ENCODE peak calls at places on chromosomes 3 and 15, in nine cellular contexts. One of them, this sample, is unnamed.
A peak's percentile ranks its signal among the peaks of the same experiment; 100 is the strongest.

GRCh38 chr15:101689901-101690300 is 34.4 kb downstream of the TARS3 start:
- DNase-seq in HCT116: no peak
- DNase-seq in ovary: no peak
- DNase-seq in spleen: no peak
- DNase-seq in erythroblast: no peak
- DNase-seq in HepG2: no peak
- DNase-seq in lower leg skin: no peak
- DNase-seq in stomach: no peak
- DNase-seq in K562: no peak
- DNase-seq in this sample: no peak

GRCh38 chr15:66646308-66646707 is 55.7 kb upstream of the SMAD6 start:
- DNase-seq in HepG2: no peak
- DNase-seq in ovary: no peak
- DNase-seq in erythroblast: no peak
- DNase-seq in spleen: peak; percentile 51
- DNase-seq in K562: no peak
- DNase-seq in HCT116: no peak
- DNase-seq in lower leg skin: no peak
- DNase-seq in stomach: no peak
- DNase-seq in this sample: no peak

GRCh38 chr15:38624248-38625214 is 59.9 kb upstream of the RASGRP1 start:
- DNase-seq in HepG2: no peak
- DNase-seq in lower leg skin: no peak
- DNase-seq in ovary: no peak
- DNase-seq in K562: no peak
- DNase-seq in spleen: no peak
- DNase-seq in HCT116: no peak
- DNase-seq in stomach: no peak
- DNase-seq in erythroblast: no peak
- DNase-seq in this sample: no peak

GRCh38 chr15:90325677-90326200 is 26.3 kb upstream of the ZNF774 start:
- DNase-seq in HCT116: no peak
- DNase-seq in erythroblast: no peak
- DNase-seq in K562: no peak
- DNase-seq in lower leg skin: peak; percentile 60
- DNase-seq in spleen: no peak
- DNase-seq in HepG2: no peak
- DNase-seq in stomach: no peak
- DNase-seq in ovary: no peak
- DNase-seq in this sample: no peak

GRCh38 chr3:107663266-107663665 is 140.5 kb downstream of the BBX start:
- DNase-seq in ovary: no peak
- DNase-seq in stomach: no peak
- DNase-seq in spleen: no peak
- DNase-seq in lower leg skin: no peak
- DNase-seq in K562: no peak
- DNase-seq in HCT116: no peak
- DNase-seq in HepG2: no peak
- DNase-seq in erythroblast: no peak
- DNase-seq in this sample: no peak

GRCh38 chr3:123267821-123268220 is 66.1 kb downstream of the SEC22A start:
- DNase-seq in HCT116: no peak
- DNase-seq in HepG2: no peak
- DNase-seq in ovary: no peak
- DNase-seq in erythroblast: peak; percentile 84
- DNase-seq in spleen: no peak
- DNase-seq in stomach: no peak
- DNase-seq in K562: peak; percentile 50
- DNase-seq in lower leg skin: no peak
- DNase-seq in this sample: no peak

GRCh38 chr15:64019764-64020163 is 26.5 kb downstream of the DAPK2 start:
- DNase-seq in spleen: no peak
- DNase-seq in ovary: no peak
- DNase-seq in erythroblast: no peak
- DNase-seq in HepG2: peak; percentile 64
- DNase-seq in lower leg skin: no peak
- DNase-seq in stomach: peak; percentile 77
- DNase-seq in K562: no peak
- DNase-seq in HCT116: no peak
- DNase-seq in this sample: no peak

GRCh38 chr3:66236281-66236680 is 15.5 kb downstream of the SLC25A26 start:
- DNase-seq in ovary: no peak
- DNase-seq in stomach: no peak
- DNase-seq in K562: peak; percentile 5
- DNase-seq in spleen: no peak
- DNase-seq in erythroblast: no peak
- DNase-seq in lower leg skin: no peak
- DNase-seq in HCT116: peak; percentile 2
- DNase-seq in HepG2: peak; percentile 17
- DNase-seq in this sample: no peak

GRCh38 chr3:195800240-195800639 is 11.5 kb downstream of the MUC4 start:
- DNase-seq in lower leg skin: no peak
- DNase-seq in ovary: no peak
- DNase-seq in erythroblast: no peak
- DNase-seq in spleen: no peak
- DNase-seq in HCT116: no peak
- DNase-seq in K562: no peak
- DNase-seq in stomach: no peak
- DNase-seq in HepG2: no peak
- DNase-seq in this sample: no peak
- TF ChIP-seq POLR2A in lower leg skin: no peak
- TF ChIP-seq POLR2A in ovary: no peak
- TF ChIP-seq POLR2A in erythroblast: no peak
- TF ChIP-seq POLR2A in spleen: no peak
- TF ChIP-seq POLR2A in HCT116: no peak
- TF ChIP-seq POLR2A in K562: no peak
- TF ChIP-seq POLR2A in stomach: no peak
- TF ChIP-seq POLR2A in HepG2: no peak
- TF ChIP-seq POLR2A in this sample: no peak

DNA sequence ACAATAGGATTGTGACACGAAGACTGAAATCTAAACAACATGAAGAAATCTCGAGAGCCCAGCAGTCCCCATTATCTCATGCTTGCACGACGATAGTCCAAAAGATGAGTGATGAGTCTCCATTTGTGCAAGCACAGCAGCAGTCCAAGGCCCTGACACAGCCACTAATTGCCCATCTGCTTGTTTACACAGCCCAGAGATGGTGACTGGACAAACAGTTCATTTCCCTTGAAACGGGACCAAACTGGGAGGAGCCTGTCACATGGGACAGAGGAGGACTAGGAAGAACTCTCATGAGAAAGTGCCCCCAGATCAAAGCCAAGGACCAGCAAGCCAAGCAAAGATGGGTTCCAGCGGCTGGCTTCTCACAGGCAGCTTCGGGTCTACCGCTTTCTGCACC is 121.0 kb downstream of the GREM1 start:
- DNase-seq in HepG2: peak; percentile 71
- DNase-seq in lower leg skin: no peak
- DNase-seq in erythroblast: no peak
- DNase-seq in K562: peak; percentile 6
- DNase-seq in HCT116: no peak
- DNase-seq in ovary: no peak
- DNase-seq in spleen: no peak
- DNase-seq in stomach: no peak
- DNase-seq in this sample: no peak
- TF ChIP-seq POLR2A in HepG2: no peak
- TF ChIP-seq POLR2A in lower leg skin: no peak
- TF ChIP-seq POLR2A in erythroblast: no peak
- TF ChIP-seq POLR2A in K562: no peak
- TF ChIP-seq POLR2A in HCT116: no peak
- TF ChIP-seq POLR2A in ovary: no peak
- TF ChIP-seq POLR2A in spleen: no peak
- TF ChIP-seq POLR2A in stomach: no peak
- TF ChIP-seq POLR2A in this sample: no peak

GRCh38 chr15:68106656-68107055 is 52.5 kb downstream of the PIAS1 start:
- DNase-seq in erythroblast: no peak
- DNase-seq in HCT116: no peak
- DNase-seq in spleen: no peak
- DNase-seq in K562: no peak
- DNase-seq in lower leg skin: no peak
- DNase-seq in stomach: no peak
- DNase-seq in HepG2: peak; percentile 9
- DNase-seq in ovary: no peak
- DNase-seq in this sample: no peak
- TF ChIP-seq POLR2A in erythroblast: no peak
- TF ChIP-seq POLR2A in HCT116: no peak
- TF ChIP-seq POLR2A in spleen: no peak
- TF ChIP-seq POLR2A in K562: no peak
- TF ChIP-seq POLR2A in lower leg skin: no peak
- TF ChIP-seq POLR2A in stomach: no peak
- TF ChIP-seq POLR2A in HepG2: no peak
- TF ChIP-seq POLR2A in ovary: no peak
- TF ChIP-seq POLR2A in this sample: no peak

GRCh38 chr3:128123538-128124368 is at the start of gene RUVBL1:
- DNase-seq in HepG2: peak; percentile 94
- DNase-seq in stomach: peak; percentile 98
- DNase-seq in lower leg skin: peak; percentile 99
- DNase-seq in K562: peak; percentile 96
- DNase-seq in spleen: peak; percentile 98
- DNase-seq in ovary: peak; percentile 98
- DNase-seq in HCT116: peak; percentile 96
- DNase-seq in erythroblast: peak; percentile 98
- DNase-seq in this sample: peak; percentile 88
- TF ChIP-seq POLR2A in HepG2: peak; percentile 70
- TF ChIP-seq POLR2A in stomach: no peak
- TF ChIP-seq POLR2A in lower leg skin: no peak
- TF ChIP-seq POLR2A in K562: peak; percentile 87
- TF ChIP-seq POLR2A in spleen: no peak
- TF ChIP-seq POLR2A in ovary: no peak
- TF ChIP-seq POLR2A in HCT116: peak; percentile 19
- TF ChIP-seq POLR2A in erythroblast: peak; percentile 87
- TF ChIP-seq POLR2A in this sample: peak; percentile 21

DNA sequence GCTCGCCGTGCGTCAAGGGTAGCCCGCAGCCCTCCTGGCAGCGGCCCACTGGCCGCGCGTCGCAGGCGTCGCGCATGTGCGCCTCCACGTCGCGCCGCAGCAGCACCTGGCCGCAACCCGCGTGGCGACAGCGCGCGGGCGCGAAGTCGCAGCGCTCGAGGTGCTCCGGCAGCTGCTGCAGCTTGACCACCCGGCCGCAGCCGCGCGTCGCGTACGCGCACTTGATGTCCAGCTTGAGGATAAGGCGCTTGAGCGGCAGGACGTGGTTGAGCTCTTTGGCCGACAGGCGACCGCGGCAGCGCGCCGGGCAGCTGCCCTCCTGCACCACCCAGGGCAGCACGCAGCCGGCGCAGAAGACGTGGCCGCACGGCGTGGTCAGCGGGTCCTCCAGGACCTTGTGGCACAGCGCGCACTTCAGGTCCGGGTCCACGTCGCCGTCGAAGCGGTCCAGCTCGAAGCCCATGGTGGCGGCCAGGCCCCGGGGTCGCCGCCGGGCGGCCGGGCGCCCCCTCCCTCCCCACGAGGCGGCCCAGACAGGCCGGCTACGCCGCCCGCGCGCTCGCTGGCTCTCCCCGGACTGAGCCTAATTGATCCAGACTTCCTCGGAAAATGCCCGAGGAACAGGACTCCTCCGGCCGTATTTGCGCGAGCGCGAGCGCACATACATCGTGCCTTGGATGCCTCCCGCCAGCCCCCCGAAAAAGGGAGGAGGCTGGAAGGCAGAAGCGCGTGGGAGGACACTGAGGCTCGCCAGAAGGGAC is at the start of gene PDZRN3:
- DNase-seq in lower leg skin: peak; percentile 90
- DNase-seq in stomach: peak; percentile 55
- DNase-seq in erythroblast: peak; percentile 3
- DNase-seq in spleen: no peak
- DNase-seq in K562: no peak
- DNase-seq in HCT116: no peak
- DNase-seq in ovary: peak; percentile 90
- DNase-seq in HepG2: no peak
- DNase-seq in this sample: peak; percentile 48
- TF ChIP-seq POLR2A in lower leg skin: no peak
- TF ChIP-seq POLR2A in stomach: no peak
- TF ChIP-seq POLR2A in erythroblast: no peak
- TF ChIP-seq POLR2A in spleen: no peak
- TF ChIP-seq POLR2A in K562: no peak
- TF ChIP-seq POLR2A in HCT116: no peak
- TF ChIP-seq POLR2A in ovary: peak; percentile 83
- TF ChIP-seq POLR2A in HepG2: no peak
- TF ChIP-seq POLR2A in this sample: peak; percentile 71

GRCh38 chr3:27557411-27557810 is 73.2 kb upstream of the SLC4A7 start:
- DNase-seq in ovary: no peak
- DNase-seq in stomach: no peak
- DNase-seq in HCT116: no peak
- DNase-seq in lower leg skin: no peak
- DNase-seq in spleen: no peak
- DNase-seq in K562: no peak
- DNase-seq in erythroblast: no peak
- DNase-seq in HepG2: no peak
- DNase-seq in this sample: no peak

GRCh38 chr3:27559381-27559780 is 75.2 kb upstream of the SLC4A7 start:
- DNase-seq in K562: no peak
- DNase-seq in spleen: no peak
- DNase-seq in ovary: no peak
- DNase-seq in HCT116: no peak
- DNase-seq in stomach: no peak
- DNase-seq in erythroblast: no peak
- DNase-seq in HepG2: no peak
- DNase-seq in lower leg skin: no peak
- DNase-seq in this sample: no peak

GRCh38 chr3:27560484-27561056 is 76.4 kb upstream of the SLC4A7 start:
- DNase-seq in ovary: no peak
- DNase-seq in stomach: no peak
- DNase-seq in spleen: no peak
- DNase-seq in HepG2: no peak
- DNase-seq in lower leg skin: no peak
- DNase-seq in K562: no peak
- DNase-seq in erythroblast: no peak
- DNase-seq in HCT116: no peak
- DNase-seq in this sample: no peak

GRCh38 chr3:27561591-27561990 is 77.4 kb upstream of the SLC4A7 start:
- DNase-seq in lower leg skin: no peak
- DNase-seq in spleen: no peak
- DNase-seq in HepG2: no peak
- DNase-seq in HCT116: no peak
- DNase-seq in K562: no peak
- DNase-seq in erythroblast: no peak
- DNase-seq in stomach: no peak
- DNase-seq in ovary: no peak
- DNase-seq in this sample: no peak

DNA sequence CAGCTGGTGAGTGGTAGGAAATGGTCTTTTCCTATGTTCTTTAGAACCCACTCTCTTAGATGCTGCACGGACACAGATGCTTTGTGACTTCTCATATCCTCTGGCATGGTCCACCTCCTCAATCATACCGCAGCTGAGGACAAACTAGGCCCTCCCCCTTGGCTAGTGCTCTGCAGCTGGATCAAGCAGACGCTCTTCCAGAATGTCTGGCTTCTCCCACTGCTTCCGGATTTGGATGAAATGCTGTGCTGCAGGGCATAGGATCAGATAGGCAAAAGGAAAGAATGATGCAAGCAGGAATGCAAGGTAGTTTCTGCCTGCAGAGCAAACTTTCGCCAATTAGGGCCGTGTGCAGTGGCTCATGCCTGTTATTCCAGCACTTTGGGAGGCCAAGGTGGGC is 75.7 kb upstream of the SLC4A7 start:
- DNase-seq in erythroblast: no peak
- DNase-seq in lower leg skin: no peak
- DNase-seq in K562: no peak
- DNase-seq in ovary: no peak
- DNase-seq in HepG2: no peak
- DNase-seq in spleen: no peak
- DNase-seq in HCT116: no peak
- DNase-seq in stomach: no peak
- DNase-seq in this sample: no peak
- TF ChIP-seq POLR2A in erythroblast: no peak
- TF ChIP-seq POLR2A in lower leg skin: no peak
- TF ChIP-seq POLR2A in K562: no peak
- TF ChIP-seq POLR2A in ovary: no peak
- TF ChIP-seq POLR2A in HepG2: no peak
- TF ChIP-seq POLR2A in spleen: no peak
- TF ChIP-seq POLR2A in HCT116: no peak
- TF ChIP-seq POLR2A in stomach: no peak
- TF ChIP-seq POLR2A in this sample: no peak